ENCODE peak calls at places on chromosome 1, in six cellular contexts. B is AG09319, R is RWPE1, U is GM10248, E is left ventricle myocardium inferior, O is stomach. M is an unnamed sample.

GRCh38 chr1:71222668-71223067 is 141.8 kb upstream of the ZRANB2 start:
- DNase-seq in E (no peak), U (no peak), B (no peak), O (no peak), R (no peak), M (no peak)

GRCh38 chr1:68795956-68796355 is 299.1 kb upstream of the DEPDC1 start:
- DNase-seq in U (no peak), B (no peak), O (no peak), R (no peak), E (no peak), M (no peak)

GRCh38 chr1:173042806-173043205 is 7.9 kb downstream of the TNFSF18 start:
- DNase-seq in E (no peak), B (no peak), R (no peak), O (no peak), U (no peak), M (peak; percentile 53)

GRCh38 chr1:45395051-45395450 is 54.8 kb upstream of the MUTYH start:
- DNase-seq in O (no peak), B (no peak), E (no peak), U (no peak), R (no peak), M (no peak)

GRCh38 chr1:174902531-174903099 is 97.1 kb upstream of the CACYBP start:
- DNase-seq in B (no peak), R (no peak), U (no peak), E (no peak), O (no peak), M (no peak)

GRCh38 chr1:201576914-201577313 is 38.0 kb downstream of the NAV1 start:
- DNase-seq in R (no peak), E (no peak), B (no peak), O (no peak), U (no peak), M (no peak)

GRCh38 chr1:200901350-200901749 is 6.7 kb downstream of the INAVA start:
- DNase-seq in B (no peak), R (no peak), E (no peak), U (peak; percentile 13), O (no peak), M (no peak)

GRCh38 chr1:173048629-173049326 is 2.0 kb downstream of the TNFSF18 start:
- DNase-seq in R (no peak), B (no peak), O (no peak), U (no peak), E (no peak), M (no peak)

GRCh38 chr1:241990040-241990439 is 8.9 kb downstream of the MAP1LC3C start:
- DNase-seq in B (peak; percentile 93), E (peak; percentile 77), U (no peak), O (peak; percentile 40), R (peak; percentile 89), M (no peak)

GRCh38 chr1:28110555-28110954 is 22.1 kb upstream of the EYA3 start:
- DNase-seq in R (peak; percentile 20), O (no peak), B (no peak), E (no peak), U (no peak), M (no peak)

GRCh38 chr1:175192111-175192629 is 406 bp downstream of the KIAA0040 start:
- DNase-seq in U (peak; percentile 28), O (peak; percentile 83), B (no peak), R (no peak), E (peak; percentile 67), M (no peak)

GRCh38 chr1:1680912-1681273 is 11.7 kb downstream of the SLC35E2B start:
- DNase-seq in E (peak; percentile 12), U (no peak), B (no peak), O (peak; percentile 66), R (no peak), M (peak; percentile 44)

GRCh38 chr1:7079637-7080036 is 294.4 kb downstream of the CAMTA1 start:
- DNase-seq in B (no peak), O (no peak), E (no peak), U (no peak), R (no peak), M (no peak)

GRCh38 chr1:51541313-51542050 is 22.4 kb upstream of the EPS15 start:
- DNase-seq in B (no peak), R (peak; percentile 63), E (no peak), O (no peak), U (no peak), M (no peak)

GRCh38 chr1:151989131-151989868 is 4.4 kb downstream of the S100A10 start:
- DNase-seq in O (peak; percentile 59), B (peak; percentile 61), E (peak; percentile 60), R (peak; percentile 79), U (no peak), M (no peak)

GRCh38 chr1:167935252-167936067 is 1.0 kb upstream of the DCAF6 start:
- DNase-seq in R (peak; percentile 28), O (no peak), E (no peak), U (peak; percentile 19), B (no peak), M (no peak)

GRCh38 chr1:231162970-231163830 is 1.3 kb downstream of the TRIM67 start:
- DNase-seq in O (no peak), E (no peak), U (no peak), B (no peak), R (no peak), M (no peak)

GRCh38 chr1:36321119-36321951 is 2.1 kb downstream of the EVA1B start:
- DNase-seq in B (peak; percentile 92), E (peak; percentile 86), U (peak; percentile 50), O (peak; percentile 60), R (no peak), M (no peak)

GRCh38 chr1:156898151-156898550 is 4.6 kb downstream of the PEAR1 start:
- DNase-seq in E (peak; percentile 65), R (peak; percentile 51), O (peak; percentile 30), U (no peak), B (no peak), M (no peak)

GRCh38 chr1:71295340-71295739 is 214.5 kb upstream of the ZRANB2 start:
- DNase-seq in R (no peak), B (no peak), E (no peak), O (no peak), U (no peak), M (no peak)

GRCh38 chr1:112388436-112388835 is 7.6 kb upstream of the CTTNBP2NL start:
- DNase-seq in R (no peak), U (no peak), B (no peak), O (no peak), E (no peak), M (no peak)

GRCh38 chr1:43822040-43822439 is 111.6 kb upstream of the ARTN start:
- DNase-seq in O (no peak), E (no peak), R (peak; percentile 93), B (peak; percentile 44), U (no peak), M (peak; percentile 85)

GRCh38 chr1:111756124-111756513 is 418 bp downstream of the DDX20 start:
- DNase-seq in E (no peak), O (no peak), U (no peak), R (peak; percentile 30), B (no peak), M (no peak)

GRCh38 chr1:34885405-34886247 is 26.1 kb upstream of the SMIM12 start:
- DNase-seq in U (peak; percentile 56), O (peak; percentile 57), B (no peak), E (peak; percentile 64), R (peak; percentile 38), M (no peak)

GRCh38 chr1:9787702-9788101 is 36.1 kb downstream of the CLSTN1 start:
- DNase-seq in U (peak; percentile 53), R (no peak), B (no peak), E (no peak), O (no peak), M (no peak)

GRCh38 chr1:218164111-218164929 is 120.8 kb upstream of the RRP15 start:
- DNase-seq in O (no peak), E (peak; percentile 28), R (no peak), B (no peak), U (peak; percentile 13), M (no peak)

GRCh38 chr1:64754166-64754565 is 9.3 kb downstream of the RAVER2 start:
- DNase-seq in O (no peak), U (no peak), E (no peak), R (no peak), B (no peak), M (no peak)

GRCh38 chr1:117569956-117570355 is 35.9 kb upstream of the TENT5C start:
- DNase-seq in O (no peak), U (no peak), E (no peak), B (no peak), R (no peak), M (no peak)

GRCh38 chr1:25744140-25744581 is 55.8 kb upstream of the SELENON start:
- DNase-seq in R (peak; percentile 42), U (no peak), E (peak; percentile 73), B (peak; percentile 63), O (peak; percentile 69), M (peak; percentile 63)
- TF ChIP-seq CTCF in R (no peak), U (no peak), E (peak; percentile 70), B (peak; percentile 77), O (peak; percentile 25), M (peak; percentile 73)

GRCh38 chr1:109491372-109491771 is 2.5 kb upstream of the CYB561D1 start:
- DNase-seq in O (no peak), U (no peak), B (no peak), E (no peak), R (no peak), M (no peak)

GRCh38 chr1:109493227-109493626 is 667 bp upstream of the CYB561D1 start:
- DNase-seq in E (no peak), R (no peak), O (no peak), B (no peak), U (no peak), M (no peak)

GRCh38 chr1:109490029-109490933 is 3.6 kb upstream of the CYB561D1 start:
- DNase-seq in E (peak; percentile 62), O (peak; percentile 75), U (peak; percentile 76), B (no peak), R (peak; percentile 59), M (no peak)

GRCh38 chr1:109488696-109489095 is 5.0 kb downstream of the ATXN7L2 start:
- DNase-seq in U (no peak), R (no peak), B (no peak), E (no peak), O (no peak), M (no peak)

GRCh38 chr1:109490934-109491302 is 3.0 kb upstream of the CYB561D1 start:
- DNase-seq in R (no peak), B (no peak), O (no peak), E (no peak), U (no peak), M (no peak)
- TF ChIP-seq CTCF in R (peak; percentile 24), B (no peak), O (no peak), E (peak; percentile 6), U (no peak), M (no peak)

DNA sequence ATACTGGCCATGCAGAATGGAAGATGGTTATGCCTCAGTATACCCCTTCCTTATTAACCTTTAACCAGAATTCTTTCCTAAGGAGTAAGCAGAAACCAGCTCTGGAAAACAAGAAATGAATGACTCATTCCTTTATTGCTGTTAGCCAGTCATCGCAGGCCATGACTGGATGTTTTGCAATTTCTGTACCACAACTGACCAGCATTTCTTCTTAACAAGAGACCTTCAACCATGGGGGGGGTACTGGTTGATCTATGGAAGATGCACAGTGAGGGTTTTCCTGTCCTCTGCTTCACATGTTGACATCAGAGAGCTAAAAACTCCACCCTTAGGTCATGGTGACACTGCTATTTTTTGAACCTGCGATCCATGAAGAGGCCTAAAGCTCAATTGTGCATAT is 28.0 kb upstream of the RNF2 start:
- DNase-seq in E (no peak), B (peak; percentile 53), O (no peak), R (peak; percentile 67), U (no peak), M (peak; percentile 34)
- TF ChIP-seq CTCF in E (no peak), B (no peak), O (no peak), R (no peak), U (no peak), M (no peak)

GRCh38 chr1:100671604-100672003 is 47.9 kb upstream of the VCAM1 start:
- DNase-seq in B (peak; percentile 3), O (no peak), R (no peak), U (no peak), E (no peak), M (no peak)
- TF ChIP-seq CTCF in B (peak; percentile 46), O (no peak), R (no peak), U (no peak), E (no peak), M (no peak)

GRCh38 chr1:84442256-84442655 is 36.8 kb upstream of the RPF1 start:
- DNase-seq in B (peak; percentile 72), R (peak; percentile 62), U (peak; percentile 65), E (no peak), O (no peak), M (peak; percentile 46)
- TF ChIP-seq CTCF in B (peak; percentile 54), R (peak; percentile 25), U (peak; percentile 52), E (peak; percentile 61), O (no peak), M (peak; percentile 55)

M was measured in retinal pigment epithelial cell.